ENCODE peak calls at places on chromosomes 11 and 22, in six cellular contexts. One of them, this sample, is unnamed.

GRCh38 chr11:19674420-19674819 is 38.2 kb upstream of the NAV2 start:
- DNase-seq in ovary: no peak
- DNase-seq in left ventricle myocardium inferior: no peak
- DNase-seq in endothelial cell of umbilical vein: no peak
- DNase-seq in uterus: no peak
- DNase-seq in AG10803: no peak
- DNase-seq in this sample: peak; percentile 10

GRCh38 chr11:71082454-71082853 is 169.9 kb downstream of the SHANK2 start:
- DNase-seq in endothelial cell of umbilical vein: no peak
- DNase-seq in uterus: no peak
- DNase-seq in left ventricle myocardium inferior: no peak
- DNase-seq in ovary: no peak
- DNase-seq in AG10803: no peak
- DNase-seq in this sample: no peak

GRCh38 chr22:40084246-40084645 is 89.5 kb downstream of the FAM83F start:
- DNase-seq in uterus: no peak
- DNase-seq in ovary: no peak
- DNase-seq in endothelial cell of umbilical vein: no peak
- DNase-seq in AG10803: no peak
- DNase-seq in left ventricle myocardium inferior: no peak
- DNase-seq in this sample: no peak

GRCh38 chr11:2537896-2538855 is 93.4 kb downstream of the KCNQ1 start:
- DNase-seq in ovary: no peak
- DNase-seq in left ventricle myocardium inferior: no peak
- DNase-seq in uterus: no peak
- DNase-seq in endothelial cell of umbilical vein: no peak
- DNase-seq in AG10803: no peak
- DNase-seq in this sample: no peak

GRCh38 chr11:123304828-123305530 is 109.9 kb upstream of the CLMP start:
- DNase-seq in endothelial cell of umbilical vein: no peak
- DNase-seq in AG10803: no peak
- DNase-seq in uterus: no peak
- DNase-seq in ovary: no peak
- DNase-seq in left ventricle myocardium inferior: no peak
- DNase-seq in this sample: no peak

GRCh38 chr22:50189849-50190181 is 4.1 kb downstream of the TRABD start:
- DNase-seq in ovary: no peak
- DNase-seq in endothelial cell of umbilical vein: no peak
- DNase-seq in uterus: no peak
- DNase-seq in left ventricle myocardium inferior: no peak
- DNase-seq in AG10803: peak; percentile 19
- DNase-seq in this sample: no peak

GRCh38 chr11:57539342-57539741 is 1.9 kb downstream of the SMTNL1 start:
- DNase-seq in uterus: no peak
- DNase-seq in endothelial cell of umbilical vein: no peak
- DNase-seq in left ventricle myocardium inferior: no peak
- DNase-seq in AG10803: no peak
- DNase-seq in ovary: no peak
- DNase-seq in this sample: no peak

GRCh38 chr11:57545883-57546282 is 8.5 kb downstream of the SMTNL1 start:
- DNase-seq in ovary: no peak
- DNase-seq in endothelial cell of umbilical vein: no peak
- DNase-seq in AG10803: no peak
- DNase-seq in uterus: no peak
- DNase-seq in left ventricle myocardium inferior: no peak
- DNase-seq in this sample: no peak

GRCh38 chr11:64619811-64620285 is 28.8 kb downstream of the SLC22A12 start:
- DNase-seq in left ventricle myocardium inferior: no peak
- DNase-seq in AG10803: peak; percentile 8
- DNase-seq in endothelial cell of umbilical vein: peak; percentile 10
- DNase-seq in ovary: peak; percentile 82
- DNase-seq in uterus: peak; percentile 86
- DNase-seq in this sample: no peak

GRCh38 chr11:120337133-120337895 is 1.1 kb downstream of the ARHGEF12 start:
- DNase-seq in left ventricle myocardium inferior: peak; percentile 45
- DNase-seq in uterus: peak; percentile 52
- DNase-seq in ovary: peak; percentile 63
- DNase-seq in endothelial cell of umbilical vein: peak; percentile 58
- DNase-seq in AG10803: peak; percentile 29
- DNase-seq in this sample: peak; percentile 53

GRCh38 chr11:69834811-69835800 is 15.9 kb upstream of the FGF3 start:
- DNase-seq in endothelial cell of umbilical vein: no peak
- DNase-seq in ovary: no peak
- DNase-seq in AG10803: no peak
- DNase-seq in uterus: no peak
- DNase-seq in left ventricle myocardium inferior: no peak
- DNase-seq in this sample: peak; percentile 31

GRCh38 chr22:45190473-45190872 is 26.7 kb downstream of the NUP50 start:
- DNase-seq in endothelial cell of umbilical vein: no peak
- DNase-seq in uterus: no peak
- DNase-seq in left ventricle myocardium inferior: no peak
- DNase-seq in ovary: no peak
- DNase-seq in AG10803: no peak
- DNase-seq in this sample: no peak

GRCh38 chr11:73199446-73199845 is 18.6 kb upstream of the P2RY2 start:
- DNase-seq in ovary: no peak
- DNase-seq in AG10803: no peak
- DNase-seq in uterus: no peak
- DNase-seq in endothelial cell of umbilical vein: no peak
- DNase-seq in left ventricle myocardium inferior: no peak
- DNase-seq in this sample: peak; percentile 14

GRCh38 chr11:36463781-36464180 is 46.3 kb downstream of the TRAF6 start:
- DNase-seq in endothelial cell of umbilical vein: no peak
- DNase-seq in uterus: no peak
- DNase-seq in ovary: no peak
- DNase-seq in AG10803: peak; percentile 51
- DNase-seq in left ventricle myocardium inferior: no peak
- DNase-seq in this sample: no peak

GRCh38 chr22:37135023-37135422 is 14.7 kb downstream of the IL2RB start:
- DNase-seq in endothelial cell of umbilical vein: no peak
- DNase-seq in left ventricle myocardium inferior: no peak
- DNase-seq in AG10803: no peak
- DNase-seq in uterus: no peak
- DNase-seq in ovary: no peak
- DNase-seq in this sample: no peak

GRCh38 chr11:6626971-6627761 is 7.9 kb upstream of the TPP1 start:
- DNase-seq in AG10803: no peak
- DNase-seq in ovary: no peak
- DNase-seq in uterus: no peak
- DNase-seq in left ventricle myocardium inferior: peak; percentile 60
- DNase-seq in endothelial cell of umbilical vein: no peak
- DNase-seq in this sample: no peak

GRCh38 chr11:114121744-114122504 is 62.4 kb downstream of the ZBTB16 start:
- DNase-seq in ovary: no peak
- DNase-seq in left ventricle myocardium inferior: no peak
- DNase-seq in AG10803: no peak
- DNase-seq in endothelial cell of umbilical vein: no peak
- DNase-seq in uterus: no peak
- DNase-seq in this sample: no peak

GRCh38 chr11:30527566-30527965 is 58.6 kb downstream of the MPPED2 start:
- DNase-seq in uterus: no peak
- DNase-seq in left ventricle myocardium inferior: no peak
- DNase-seq in ovary: no peak
- DNase-seq in AG10803: no peak
- DNase-seq in endothelial cell of umbilical vein: no peak
- DNase-seq in this sample: no peak

GRCh38 chr11:33892906-33893594 is 1.2 kb upstream of the LMO2 start:
- DNase-seq in left ventricle myocardium inferior: no peak
- DNase-seq in ovary: no peak
- DNase-seq in endothelial cell of umbilical vein: no peak
- DNase-seq in AG10803: no peak
- DNase-seq in uterus: no peak
- DNase-seq in this sample: no peak
- H3K4me3 ChIP-seq in left ventricle myocardium inferior: no peak overlapping the region
- H3K4me3 ChIP-seq in ovary: no peak overlapping the region
- H3K4me3 ChIP-seq in endothelial cell of umbilical vein: no peak overlapping the region
- H3K4me3 ChIP-seq in AG10803: no peak overlapping the region
- H3K4me3 ChIP-seq in uterus: no peak overlapping the region
- H3K4me3 ChIP-seq in this sample: no peak overlapping the region

GRCh38 chr11:18384157-18384641 is 10.2 kb upstream of the LDHA start:
- DNase-seq in endothelial cell of umbilical vein: peak; percentile 69
- DNase-seq in ovary: peak; percentile 68
- DNase-seq in uterus: peak; percentile 71
- DNase-seq in left ventricle myocardium inferior: peak; percentile 48
- DNase-seq in AG10803: peak; percentile 98
- DNase-seq in this sample: peak; percentile 82
- H3K4me3 ChIP-seq in endothelial cell of umbilical vein: no peak overlapping the region
- H3K4me3 ChIP-seq in ovary: no peak overlapping the region
- H3K4me3 ChIP-seq in uterus: no peak overlapping the region
- H3K4me3 ChIP-seq in left ventricle myocardium inferior: peak overlapping the region; percentile 41
- H3K4me3 ChIP-seq in AG10803: peak overlapping the region; percentile 29
- H3K4me3 ChIP-seq in this sample: no peak overlapping the region

GRCh38 chr11:129950319-129951034 is 52.2 kb downstream of the PRDM10 start:
- DNase-seq in AG10803: peak; percentile 54
- DNase-seq in ovary: no peak
- DNase-seq in left ventricle myocardium inferior: peak; percentile 25
- DNase-seq in uterus: peak; percentile 43
- DNase-seq in endothelial cell of umbilical vein: peak; percentile 77
- DNase-seq in this sample: no peak
- H3K4me3 ChIP-seq in AG10803: no peak overlapping the region
- H3K4me3 ChIP-seq in ovary: no peak overlapping the region
- H3K4me3 ChIP-seq in left ventricle myocardium inferior: no peak overlapping the region
- H3K4me3 ChIP-seq in uterus: no peak overlapping the region
- H3K4me3 ChIP-seq in endothelial cell of umbilical vein: peak overlapping the region; percentile 25
- H3K4me3 ChIP-seq in this sample: no peak overlapping the region

DNA sequence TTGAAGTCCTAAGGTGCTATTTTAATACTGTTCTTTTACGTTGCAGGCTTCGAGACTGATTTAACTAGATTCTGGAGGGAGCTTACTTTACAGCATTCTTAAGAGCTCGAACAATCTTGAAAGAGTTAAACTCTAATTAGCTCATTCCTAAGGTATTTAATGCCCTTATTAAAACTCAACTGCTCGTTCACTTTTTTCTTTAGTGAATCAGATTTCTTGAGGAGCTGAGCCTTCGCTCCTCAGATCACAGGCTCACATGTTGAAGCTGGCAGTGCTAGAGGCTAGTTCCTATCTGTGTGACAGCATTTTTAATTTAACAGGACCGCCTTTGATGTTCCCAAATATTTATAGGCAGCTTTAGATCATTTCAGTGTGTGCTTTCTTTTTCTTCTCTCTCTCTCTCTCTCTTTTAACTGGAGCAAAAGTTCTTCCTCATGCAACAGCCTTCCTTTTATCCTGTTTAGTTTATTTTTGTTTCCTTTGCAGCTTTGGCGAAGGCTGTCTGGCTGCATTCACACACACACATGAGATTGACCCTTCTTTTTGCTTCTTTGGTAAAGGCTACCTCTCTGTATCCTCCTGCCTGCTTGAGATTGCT is 20.9 kb downstream of the ZNRF3 start:
- DNase-seq in endothelial cell of umbilical vein: peak; percentile 9
- DNase-seq in uterus: no peak
- DNase-seq in ovary: no peak
- DNase-seq in left ventricle myocardium inferior: no peak
- DNase-seq in AG10803: peak; percentile 36
- DNase-seq in this sample: no peak
- H3K4me3 ChIP-seq in endothelial cell of umbilical vein: no peak overlapping the region
- H3K4me3 ChIP-seq in uterus: no peak overlapping the region
- H3K4me3 ChIP-seq in ovary: no peak overlapping the region
- H3K4me3 ChIP-seq in left ventricle myocardium inferior: no peak overlapping the region
- H3K4me3 ChIP-seq in AG10803: no peak overlapping the region
- H3K4me3 ChIP-seq in this sample: no peak overlapping the region